ENCODE peak calls at places on chromosomes 3 and 15, in eight cellular contexts. One of them, this sample, is unnamed.

GRCh38 chr15:83504365-83504764 is 57.2 kb downstream of the SH3GL3 start:
- DNase-seq in RWPE1: no peak
- DNase-seq in HTR-8/SVneo: no peak
- DNase-seq in COR-L47: no peak
- DNase-seq in ACHN: no peak
- DNase-seq in effector memory CD8-positive, alpha-beta T cell: no peak
- DNase-seq in breast epithelium: no peak
- DNase-seq in T-helper 9 cell: no peak
- DNase-seq in this sample: peak; percentile 80

GRCh38 chr3:172259726-172260248 is 188.5 kb downstream of the GHSR start:
- DNase-seq in RWPE1: no peak
- DNase-seq in HTR-8/SVneo: no peak
- DNase-seq in effector memory CD8-positive, alpha-beta T cell: no peak
- DNase-seq in ACHN: no peak
- DNase-seq in breast epithelium: no peak
- DNase-seq in T-helper 9 cell: no peak
- DNase-seq in COR-L47: no peak
- DNase-seq in this sample: no peak

GRCh38 chr15:63876085-63876662 is 42.4 kb upstream of the HERC1 start:
- DNase-seq in effector memory CD8-positive, alpha-beta T cell: no peak
- DNase-seq in HTR-8/SVneo: no peak
- DNase-seq in ACHN: no peak
- DNase-seq in breast epithelium: no peak
- DNase-seq in RWPE1: no peak
- DNase-seq in T-helper 9 cell: no peak
- DNase-seq in COR-L47: no peak
- DNase-seq in this sample: peak; percentile 12

GRCh38 chr15:60605879-60606304 is 127.0 kb upstream of the ICE2 start:
- DNase-seq in COR-L47: no peak
- DNase-seq in RWPE1: no peak
- DNase-seq in ACHN: no peak
- DNase-seq in effector memory CD8-positive, alpha-beta T cell: no peak
- DNase-seq in breast epithelium: no peak
- DNase-seq in HTR-8/SVneo: no peak
- DNase-seq in T-helper 9 cell: no peak
- DNase-seq in this sample: no peak

GRCh38 chr15:60283936-60284335 is 113.8 kb downstream of the ANXA2 start:
- DNase-seq in effector memory CD8-positive, alpha-beta T cell: no peak
- DNase-seq in RWPE1: no peak
- DNase-seq in T-helper 9 cell: no peak
- DNase-seq in ACHN: no peak
- DNase-seq in HTR-8/SVneo: no peak
- DNase-seq in COR-L47: no peak
- DNase-seq in breast epithelium: no peak
- DNase-seq in this sample: no peak

GRCh38 chr3:187689984-187690383 is 12.4 kb downstream of the RTP2 start:
- DNase-seq in COR-L47: no peak
- DNase-seq in ACHN: no peak
- DNase-seq in effector memory CD8-positive, alpha-beta T cell: no peak
- DNase-seq in T-helper 9 cell: no peak
- DNase-seq in breast epithelium: no peak
- DNase-seq in HTR-8/SVneo: no peak
- DNase-seq in RWPE1: no peak
- DNase-seq in this sample: peak; percentile 11

GRCh38 chr3:52930748-52931147 is 33.4 kb upstream of the STIMATE start:
- DNase-seq in RWPE1: no peak
- DNase-seq in breast epithelium: no peak
- DNase-seq in ACHN: no peak
- DNase-seq in effector memory CD8-positive, alpha-beta T cell: no peak
- DNase-seq in COR-L47: no peak
- DNase-seq in T-helper 9 cell: no peak
- DNase-seq in HTR-8/SVneo: no peak
- DNase-seq in this sample: no peak

GRCh38 chr3:38724392-38724736 is 74.9 kb upstream of the SCN5A start:
- DNase-seq in COR-L47: no peak
- DNase-seq in ACHN: no peak
- DNase-seq in T-helper 9 cell: no peak
- DNase-seq in HTR-8/SVneo: no peak
- DNase-seq in breast epithelium: no peak
- DNase-seq in RWPE1: no peak
- DNase-seq in effector memory CD8-positive, alpha-beta T cell: no peak
- DNase-seq in this sample: peak; percentile 68

GRCh38 chr3:98778383-98778782 is 15.2 kb downstream of the ST3GAL6 start:
- DNase-seq in COR-L47: no peak
- DNase-seq in RWPE1: no peak
- DNase-seq in T-helper 9 cell: no peak
- DNase-seq in effector memory CD8-positive, alpha-beta T cell: no peak
- DNase-seq in ACHN: no peak
- DNase-seq in HTR-8/SVneo: no peak
- DNase-seq in breast epithelium: no peak
- DNase-seq in this sample: no peak

GRCh38 chr15:62069551-62069950 is 2.8 kb downstream of the C2CD4A start:
- DNase-seq in T-helper 9 cell: no peak
- DNase-seq in effector memory CD8-positive, alpha-beta T cell: no peak
- DNase-seq in breast epithelium: no peak
- DNase-seq in ACHN: no peak
- DNase-seq in COR-L47: no peak
- DNase-seq in HTR-8/SVneo: no peak
- DNase-seq in RWPE1: no peak
- DNase-seq in this sample: no peak